ENCODE peak calls at places on chromosomes 6 and 20, in four cellular contexts. V is GM23248, R is ovary, K is GM04503. M is an unnamed sample.

GRCh38 chr6:45896783-45897441 is 118.7 kb downstream of the CLIC5 start:
- DNase-seq in V (peak), K (peak), R (no peak), M (no peak)

GRCh38 chr6:11244387-11245126 is 12.1 kb upstream of the NEDD9 start:
- DNase-seq in K (no peak), R (no peak), V (no peak), M (no peak)

GRCh38 chr6:155014715-155015300 is 19.7 kb downstream of the TIAM2 start:
- DNase-seq in K (no peak), R (no peak), V (no peak), M (no peak)

GRCh38 chr6:81562169-81562568 is 190.3 kb downstream of the TENT5A start:
- DNase-seq in K (peak), V (peak), R (no peak), M (peak)

GRCh38 chr20:36167826-36168634 is 13.5 kb downstream of the EPB41L1 start:
- DNase-seq in K (no peak), V (peak), R (no peak), M (peak)

GRCh38 chr6:128569737-128570438 is 49.5 kb upstream of the PTPRK start:
- DNase-seq in K (peak), R (no peak), V (peak), M (peak)

GRCh38 chr6:107786709-107787588 is 37.2 kb downstream of the SCML4 start:
- DNase-seq in K (no peak), V (no peak), R (no peak), M (no peak)

GRCh38 chr6:8277769-8278168 is 157.6 kb downstream of the SLC35B3 start:
- DNase-seq in V (no peak), R (no peak), K (no peak), M (no peak)

GRCh38 chr20:16620961-16621360 is 47.7 kb upstream of the KIF16B start:
- DNase-seq in R (no peak), K (no peak), V (no peak), M (no peak)

GRCh38 chr6:29748391-29749352 is 25.4 kb downstream of the HLA-F start:
- DNase-seq in V (peak), K (peak), R (peak), M (peak)

GRCh38 chr6:6875818-6876470 is 231.8 kb upstream of the RREB1 start:
- DNase-seq in R (no peak), V (peak), K (peak), M (peak)

GRCh38 chr6:32047855-32048766 is 9.9 kb downstream of the CYP21A2 start:
- DNase-seq in R (peak), V (peak), K (peak), M (peak)

GRCh38 chr6:142355481-142356174 is 53.8 kb downstream of the ADGRG6 start:
- DNase-seq in R (no peak), K (no peak), V (no peak), M (no peak)

GRCh38 chr6:135182993-135183531 is 2.0 kb downstream of the MYB start:
- DNase-seq in R (no peak), V (peak), K (no peak), M (no peak)

GRCh38 chr6:37967651-37968050 is 148.1 kb downstream of the ZFAND3 start:
- DNase-seq in V (no peak), R (no peak), K (no peak), M (no peak)

GRCh38 chr6:503610-504362 is 112.2 kb downstream of the IRF4 start:
- DNase-seq in K (no peak), R (no peak), V (no peak), M (no peak)

GRCh38 chr6:20687494-20687893 is 153.2 kb downstream of the CDKAL1 start:
- DNase-seq in R (no peak), V (no peak), K (no peak), M (no peak)

GRCh38 chr6:158557927-158558326 is 2.0 kb upstream of the TMEM181 start:
- DNase-seq in R (no peak), K (no peak), V (no peak), M (no peak)

GRCh38 chr6:110255356-110255755 is 75.1 kb downstream of the CDC40 start:
- DNase-seq in V (peak), K (no peak), R (no peak), M (peak)

GRCh38 chr6:13762648-13763441 is 51.2 kb upstream of the RANBP9 start:
- DNase-seq in V (peak), K (peak), R (peak), M (no peak)

GRCh38 chr6:45275358-45275757 is 52.8 kb upstream of the RUNX2 start:
- DNase-seq in R (no peak), V (no peak), K (no peak), M (no peak)

GRCh38 chr20:46709459-46710148 is at the start of gene SLC2A10:
- DNase-seq in V (peak), R (peak), K (no peak), M (peak)

GRCh38 chr20:54257090-54257816 is 49.4 kb downstream of the PFDN4 start:
- DNase-seq in V (peak), K (no peak), R (no peak), M (no peak)

GRCh38 chr20:53707341-53708102 is 113.9 kb upstream of the ZNF217 start:
- DNase-seq in K (no peak), V (peak), R (no peak), M (no peak)

GRCh38 chr6:11160199-11160598 is 48.7 kb upstream of the ERVFRD-1 start:
- DNase-seq in K (no peak), R (no peak), V (no peak), M (no peak)

GRCh38 chr6:56695702-56696101 is 53.0 kb upstream of the DST start:
- DNase-seq in K (no peak), V (peak), R (no peak), M (no peak)